ENCODE peak calls at places on chromosomes 12 and 14, in five cellular contexts. V, D, X, P and N are unnamed samples.

GRCh38 chr14:34965912-34966311 is 16.9 kb upstream of the SRP54 start:
- DNase-seq in X (no peak), V (peak), P (no peak), D (no peak), N (no peak)

GRCh38 chr14:88551936-88552565 is 2.8 kb downstream of the PTPN21 start:
- DNase-seq in D (peak), X (peak), V (peak), P (peak), N (peak)

GRCh38 chr12:48903363-48903981 is 21.8 kb downstream of the FKBP11 start:
- DNase-seq in P (no peak), D (no peak), X (no peak), V (peak), N (no peak)

GRCh38 chr12:108622425-108622824 is 11.3 kb downstream of the SELPLG start:
- DNase-seq in D (no peak), P (peak), X (no peak), V (no peak), N (no peak)

GRCh38 chr12:93139028-93139665 is 210.1 kb upstream of the EEA1 start:
- DNase-seq in D (no peak), V (peak), P (no peak), X (no peak), N (no peak)

GRCh38 chr12:122130150-122130549 is 43.9 kb downstream of the IL31 start:
- DNase-seq in X (no peak), P (peak), V (no peak), D (no peak), N (peak)

GRCh38 chr12:123516221-123516780 is 17.2 kb downstream of the RILPL1 start:
- DNase-seq in P (no peak), D (no peak), V (no peak), X (no peak), N (no peak)

GRCh38 chr12:32922546-32923297 is 26.1 kb upstream of the PKP2 start:
- DNase-seq in D (no peak), P (no peak), V (no peak), X (no peak), N (no peak)

GRCh38 chr14:36513451-36514277 is 6.4 kb downstream of the NKX2-1 start:
- DNase-seq in X (peak), P (no peak), D (peak), V (no peak), N (no peak)

GRCh38 chr12:7045913-7046312 is 14.6 kb upstream of the C1S start:
- DNase-seq in X (no peak), D (no peak), P (no peak), V (no peak), N (no peak)

GRCh38 chr12:110179291-110179690 is 55.1 kb downstream of the IFT81 start:
- DNase-seq in P (peak), V (peak), X (no peak), D (no peak), N (peak)